ENCODE peak calls at places on chromosomes 12 and 14, in four cellular contexts. One of them, this sample, is unnamed.

GRCh38 chr12:117490130-117490529 is 128.7 kb upstream of the NOS1 start:
- DNase-seq in activated T-cell treated with anti-CD3 and anti-CD28 coated beads for 1 hour: no peak
- DNase-seq in AML-193: no peak
- DNase-seq in CD8-positive, alpha-beta T cell: no peak
- DNase-seq in this sample: no peak

GRCh38 chr14:104801284-104802119 is 601 bp downstream of the ZBTB42 start:
- DNase-seq in CD8-positive, alpha-beta T cell: no peak
- DNase-seq in activated T-cell treated with anti-CD3 and anti-CD28 coated beads for 1 hour: no peak
- DNase-seq in AML-193: no peak
- DNase-seq in this sample: no peak

GRCh38 chr12:87427770-87428169 is 601.4 kb downstream of the C12orf50 start:
- DNase-seq in activated T-cell treated with anti-CD3 and anti-CD28 coated beads for 1 hour: no peak
- DNase-seq in AML-193: no peak
- DNase-seq in CD8-positive, alpha-beta T cell: no peak
- DNase-seq in this sample: no peak

GRCh38 chr12:50050410-50051280 is 6.8 kb upstream of the ASIC1 start:
- DNase-seq in AML-193: no peak
- DNase-seq in CD8-positive, alpha-beta T cell: no peak
- DNase-seq in activated T-cell treated with anti-CD3 and anti-CD28 coated beads for 1 hour: no peak
- DNase-seq in this sample: peak

GRCh38 chr14:64569108-64570045 is 19.6 kb downstream of the PPP1R36 start:
- DNase-seq in AML-193: no peak
- DNase-seq in CD8-positive, alpha-beta T cell: no peak
- DNase-seq in activated T-cell treated with anti-CD3 and anti-CD28 coated beads for 1 hour: no peak
- DNase-seq in this sample: no peak

GRCh38 chr14:94696518-94696917 is 73.4 kb downstream of the GSC start:
- DNase-seq in CD8-positive, alpha-beta T cell: no peak
- DNase-seq in activated T-cell treated with anti-CD3 and anti-CD28 coated beads for 1 hour: no peak
- DNase-seq in AML-193: no peak
- DNase-seq in this sample: no peak

GRCh38 chr14:59321184-59321952 is 132.9 kb downstream of the DAAM1 start:
- DNase-seq in activated T-cell treated with anti-CD3 and anti-CD28 coated beads for 1 hour: no peak
- DNase-seq in AML-193: no peak
- DNase-seq in CD8-positive, alpha-beta T cell: no peak
- DNase-seq in this sample: peak

GRCh38 chr14:92368001-92368400 is 45.0 kb downstream of the SLC24A4 start:
- DNase-seq in AML-193: no peak
- DNase-seq in CD8-positive, alpha-beta T cell: no peak
- DNase-seq in activated T-cell treated with anti-CD3 and anti-CD28 coated beads for 1 hour: no peak
- DNase-seq in this sample: no peak

GRCh38 chr12:119869720-119870119 is 7.4 kb downstream of the CIT start:
- DNase-seq in activated T-cell treated with anti-CD3 and anti-CD28 coated beads for 1 hour: no peak
- DNase-seq in CD8-positive, alpha-beta T cell: no peak
- DNase-seq in AML-193: no peak
- DNase-seq in this sample: no peak

GRCh38 chr14:50064993-50065392 is 51.4 kb downstream of the VCPKMT start:
- DNase-seq in activated T-cell treated with anti-CD3 and anti-CD28 coated beads for 1 hour: no peak
- DNase-seq in AML-193: no peak
- DNase-seq in CD8-positive, alpha-beta T cell: no peak
- DNase-seq in this sample: peak

GRCh38 chr12:98955284-98955683 is 310.2 kb downstream of the APAF1 start:
- DNase-seq in activated T-cell treated with anti-CD3 and anti-CD28 coated beads for 1 hour: no peak
- DNase-seq in AML-193: peak
- DNase-seq in CD8-positive, alpha-beta T cell: no peak
- DNase-seq in this sample: peak

GRCh38 chr14:94485944-94486841 is 10.2 kb upstream of the SERPINA9 start:
- DNase-seq in activated T-cell treated with anti-CD3 and anti-CD28 coated beads for 1 hour: peak
- DNase-seq in CD8-positive, alpha-beta T cell: no peak
- DNase-seq in AML-193: no peak
- DNase-seq in this sample: peak

GRCh38 chr12:66190519-66191406 is 1.7 kb downstream of the IRAK3 start:
- DNase-seq in AML-193: peak
- DNase-seq in activated T-cell treated with anti-CD3 and anti-CD28 coated beads for 1 hour: no peak
- DNase-seq in CD8-positive, alpha-beta T cell: no peak
- DNase-seq in this sample: peak

GRCh38 chr12:90741611-90742010 is 213.4 kb downstream of the CCER1 start:
- DNase-seq in activated T-cell treated with anti-CD3 and anti-CD28 coated beads for 1 hour: no peak
- DNase-seq in CD8-positive, alpha-beta T cell: no peak
- DNase-seq in AML-193: no peak
- DNase-seq in this sample: no peak

GRCh38 chr14:95835331-95835730 is 41.3 kb upstream of the TUNAR start:
- DNase-seq in CD8-positive, alpha-beta T cell: no peak
- DNase-seq in AML-193: no peak
- DNase-seq in activated T-cell treated with anti-CD3 and anti-CD28 coated beads for 1 hour: no peak
- DNase-seq in this sample: peak

GRCh38 chr14:60514378-60515243 is 5.7 kb downstream of the SIX6 start:
- DNase-seq in CD8-positive, alpha-beta T cell: no peak
- DNase-seq in activated T-cell treated with anti-CD3 and anti-CD28 coated beads for 1 hour: no peak
- DNase-seq in AML-193: no peak
- DNase-seq in this sample: no peak

GRCh38 chr12:132413931-132414588 is 75.9 kb upstream of the FBRSL1 start:
- DNase-seq in CD8-positive, alpha-beta T cell: no peak
- DNase-seq in AML-193: no peak
- DNase-seq in activated T-cell treated with anti-CD3 and anti-CD28 coated beads for 1 hour: no peak
- DNase-seq in this sample: peak

GRCh38 chr14:69916396-69916795 is 37.2 kb downstream of the SMOC1 start:
- DNase-seq in activated T-cell treated with anti-CD3 and anti-CD28 coated beads for 1 hour: no peak
- DNase-seq in CD8-positive, alpha-beta T cell: no peak
- DNase-seq in AML-193: no peak
- DNase-seq in this sample: no peak

GRCh38 chr12:110501378-110501721 is 561 bp downstream of the VPS29 start:
- DNase-seq in activated T-cell treated with anti-CD3 and anti-CD28 coated beads for 1 hour: peak
- DNase-seq in CD8-positive, alpha-beta T cell: no peak
- DNase-seq in AML-193: peak
- DNase-seq in this sample: peak

GRCh38 chr12:62657363-62657632 is 190.7 kb downstream of the MON2 start:
- DNase-seq in CD8-positive, alpha-beta T cell: no peak
- DNase-seq in AML-193: no peak
- DNase-seq in activated T-cell treated with anti-CD3 and anti-CD28 coated beads for 1 hour: no peak
- DNase-seq in this sample: no peak

GRCh38 chr12:8956772-8957171 is 7.3 kb upstream of the M6PR start:
- DNase-seq in activated T-cell treated with anti-CD3 and anti-CD28 coated beads for 1 hour: no peak
- DNase-seq in AML-193: no peak
- DNase-seq in CD8-positive, alpha-beta T cell: no peak
- DNase-seq in this sample: no peak

GRCh38 chr14:91249841-91250616 is 5.5 kb upstream of the GPR68 start:
- DNase-seq in AML-193: peak
- DNase-seq in CD8-positive, alpha-beta T cell: no peak
- DNase-seq in activated T-cell treated with anti-CD3 and anti-CD28 coated beads for 1 hour: no peak
- DNase-seq in this sample: no peak

GRCh38 chr14:22854963-22855724 is 16.4 kb upstream of the LRP10 start:
- DNase-seq in CD8-positive, alpha-beta T cell: no peak
- DNase-seq in activated T-cell treated with anti-CD3 and anti-CD28 coated beads for 1 hour: no peak
- DNase-seq in AML-193: no peak
- DNase-seq in this sample: no peak

GRCh38 chr14:22973217-22974032 is 8.9 kb downstream of the AJUBA start:
- DNase-seq in CD8-positive, alpha-beta T cell: no peak
- DNase-seq in activated T-cell treated with anti-CD3 and anti-CD28 coated beads for 1 hour: no peak
- DNase-seq in AML-193: peak
- DNase-seq in this sample: peak

GRCh38 chr12:64110864-64111263 is 111.2 kb downstream of the KICS2 start:
- DNase-seq in activated T-cell treated with anti-CD3 and anti-CD28 coated beads for 1 hour: no peak
- DNase-seq in CD8-positive, alpha-beta T cell: no peak
- DNase-seq in AML-193: no peak
- DNase-seq in this sample: no peak

GRCh38 chr12:122889658-122890561 is 6.0 kb downstream of the VPS37B start:
- DNase-seq in CD8-positive, alpha-beta T cell: no peak
- DNase-seq in activated T-cell treated with anti-CD3 and anti-CD28 coated beads for 1 hour: no peak
- DNase-seq in AML-193: peak
- DNase-seq in this sample: peak

GRCh38 chr12:6691473-6691872 is 2.3 kb upstream of the ZNF384 start:
- DNase-seq in activated T-cell treated with anti-CD3 and anti-CD28 coated beads for 1 hour: no peak
- DNase-seq in CD8-positive, alpha-beta T cell: no peak
- DNase-seq in AML-193: no peak
- DNase-seq in this sample: no peak

This sample was measured in OCI-M1.